ENCODE peak calls at places on chromosomes 12 and 14, in ten cellular contexts. W, R, T, A, H, X, G, D, I and F are unnamed samples. For H3K27me3, the result is how much of the 10 kb centered on the place peaks cover.

GRCh38 chr14:81618695-81619094 is 85.0 kb upstream of the SEL1L start:
- DNase-seq in D (no peak), W (no peak), R (no peak), H (no peak), G (no peak), I (no peak), T (no peak), A (peak), X (no peak), F (no peak)

GRCh38 chr14:102833341-102833740 is 56.1 kb downstream of the TRAF3 start:
- DNase-seq in W (no peak), I (no peak), H (no peak), T (no peak), X (no peak), R (no peak), G (no peak), D (no peak), A (no peak), F (no peak)

GRCh38 chr12:114430306-114430705 is 24.4 kb upstream of the TBX5 start:
- DNase-seq in H (no peak), X (peak), R (no peak), A (no peak), I (no peak), W (no peak), T (no peak), D (no peak), G (no peak), F (no peak)

GRCh38 chr12:49489720-49490119 is 49.1 kb upstream of the KCNH3 start:
- DNase-seq in R (no peak), T (no peak), I (no peak), W (no peak), X (peak), D (no peak), H (no peak), G (no peak), A (no peak), F (no peak)

GRCh38 chr14:93132472-93133065 is 16.8 kb upstream of the ITPK1 start:
- DNase-seq in W (no peak), I (peak), T (peak), G (no peak), H (no peak), D (no peak), X (peak), A (peak), R (no peak), F (no peak)

GRCh38 chr12:63821781-63822251 is 22.7 kb upstream of the SRGAP1 start:
- DNase-seq in T (no peak), X (no peak), R (no peak), I (no peak), A (no peak), D (peak), H (no peak), G (no peak), W (no peak), F (no peak)

GRCh38 chr14:57987051-57987450 is 121.2 kb upstream of the SLC35F4 start:
- DNase-seq in I (no peak), X (no peak), R (no peak), G (no peak), W (no peak), H (no peak), D (no peak), T (no peak), A (no peak), F (no peak)

GRCh38 chr12:45599196-45599595 is 130.3 kb upstream of the ARID2 start:
- DNase-seq in X (no peak), T (no peak), W (no peak), R (no peak), H (no peak), D (no peak), I (no peak), G (no peak), A (no peak), F (no peak)

GRCh38 chr12:29719381-29719780 is 64.4 kb downstream of the TMTC1 start:
- DNase-seq in X (no peak), R (no peak), W (no peak), D (no peak), G (no peak), T (no peak), H (no peak), A (no peak), I (no peak), F (no peak)

GRCh38 chr14:52067873-52068740 is 752 bp downstream of the NID2 start:
- DNase-seq in A (peak), H (peak), W (no peak), X (peak), R (no peak), G (no peak), D (peak), I (peak), T (peak), F (no peak)

GRCh38 chr12:24135158-24135850 is 185.8 kb upstream of the SOX5 start:
- DNase-seq in D (no peak), W (no peak), H (no peak), R (no peak), A (no peak), T (no peak), X (peak), G (no peak), I (peak), F (no peak)

GRCh38 chr14:99479903-99480855 is 480 bp downstream of the SETD3 start:
- DNase-seq in G (peak), A (peak), R (peak), D (peak), H (peak), I (peak), T (peak), X (peak), W (peak), F (peak)

GRCh38 chr12:47990351-47991105 is 13.7 kb downstream of the COL2A1 start:
- DNase-seq in T (no peak), R (peak), G (peak), A (no peak), I (no peak), X (no peak), H (no peak), D (peak), W (no peak), F (no peak)

GRCh38 chr14:54364555-54365415 is 32.0 kb upstream of the CDKN3 start:
- DNase-seq in T (no peak), A (peak), G (no peak), H (no peak), W (no peak), R (peak), I (no peak), X (peak), D (peak), F (no peak)

GRCh38 chr12:100528044-100528443 is 45.4 kb upstream of the GAS2L3 start:
- DNase-seq in G (no peak), T (no peak), H (no peak), D (no peak), W (no peak), A (no peak), X (no peak), I (no peak), R (no peak), F (no peak)

GRCh38 chr12:100533326-100533725 is 40.2 kb upstream of the GAS2L3 start:
- DNase-seq in W (no peak), T (no peak), X (no peak), D (no peak), R (no peak), I (peak), H (no peak), G (no peak), A (no peak), F (no peak)

GRCh38 chr12:100534625-100535227 is 38.8 kb upstream of the GAS2L3 start:
- DNase-seq in A (no peak), G (no peak), X (no peak), I (no peak), D (no peak), T (no peak), H (no peak), W (no peak), R (no peak), F (no peak)

GRCh38 chr12:100528471-100529139 is 44.9 kb upstream of the GAS2L3 start:
- DNase-seq in W (no peak), T (no peak), A (no peak), R (no peak), I (no peak), X (no peak), G (no peak), H (no peak), D (no peak), F (no peak)

GRCh38 chr12:100529951-100530350 is 43.5 kb upstream of the GAS2L3 start:
- DNase-seq in D (no peak), G (no peak), A (no peak), I (no peak), H (no peak), R (no peak), X (no peak), T (no peak), W (no peak), F (no peak)
- H3K27me3 ChIP-seq in D (under half), G (under half), A (under half), I (under half), H (under half), R (under half), X (under half), T (under half), W (under half), F (under half)

GRCh38 chr14:22551597-22551982 is 37.4 kb downstream of the DAD1 start:
- DNase-seq in W (no peak), H (no peak), D (no peak), A (no peak), T (no peak), G (no peak), I (no peak), R (no peak), X (no peak), F (peak)

GRCh38 chr14:22547948-22548750 is 40.9 kb downstream of the DAD1 start:
- DNase-seq in H (no peak), A (no peak), I (no peak), W (no peak), G (no peak), R (no peak), X (no peak), T (no peak), D (no peak), F (no peak)

GRCh38 chr14:22549304-22549962 is 39.6 kb downstream of the DAD1 start:
- DNase-seq in D (no peak), I (no peak), T (no peak), G (no peak), A (no peak), X (no peak), H (no peak), R (no peak), W (no peak), F (no peak)

GRCh38 chr14:22552001-22552826 is 36.8 kb downstream of the DAD1 start:
- DNase-seq in A (no peak), H (no peak), T (no peak), D (no peak), R (no peak), I (no peak), W (no peak), G (no peak), X (no peak), F (no peak)

GRCh38 chr14:22549981-22550670 is 38.9 kb downstream of the DAD1 start:
- DNase-seq in H (no peak), A (no peak), D (no peak), X (peak), G (peak), I (no peak), T (no peak), R (no peak), W (no peak), F (no peak)
- H3K27me3 ChIP-seq in H (under half), A (under half), D (under half), X (under half), G (under half), I (under half), T (under half), R (under half), W (under half), F (under half)

DNA sequence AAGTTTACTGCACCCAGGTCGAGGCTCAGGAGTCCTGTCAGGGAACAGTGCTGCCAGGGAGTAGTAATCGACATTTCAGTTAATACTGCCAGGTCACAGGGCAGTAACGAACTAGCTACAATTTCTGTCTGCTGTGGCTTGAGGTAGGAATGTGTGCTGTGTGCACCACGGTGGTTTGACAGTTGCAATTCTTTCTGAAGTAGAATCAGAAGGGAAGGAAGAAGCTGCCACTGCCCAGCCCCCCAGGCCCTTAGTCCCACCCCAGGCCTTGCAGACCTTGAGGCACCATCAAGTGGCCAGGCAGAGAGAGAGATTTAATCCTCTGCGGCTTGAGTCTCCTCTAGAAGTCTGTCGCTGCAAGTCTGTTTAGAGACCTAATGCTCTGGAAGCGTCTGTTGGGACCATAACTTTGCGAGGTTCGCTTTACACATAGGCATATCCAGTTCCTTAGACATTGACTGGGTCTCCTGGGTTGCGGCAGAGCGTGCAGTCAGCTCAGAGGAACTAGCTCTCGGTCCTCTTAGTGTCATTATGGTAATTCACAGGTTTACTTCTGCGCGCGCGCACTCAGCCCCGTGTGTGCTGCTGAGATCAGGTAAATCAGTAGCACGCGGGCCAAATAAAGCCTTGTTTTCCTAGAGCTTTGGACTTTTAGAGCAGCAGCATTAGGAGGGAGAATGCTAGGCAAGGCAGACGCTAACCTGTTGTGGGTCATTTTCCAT is 9.8 kb downstream of the NKX2-1 start:
- DNase-seq in H (no peak), X (peak), W (no peak), R (no peak), A (no peak), T (peak), I (no peak), G (no peak), D (no peak), F (no peak)
- H3K27me3 ChIP-seq in H (half or more), X (half or more), W (half or more), R (half or more), A (half or more), T (half or more), I (half or more), G (under half), D (half or more), F (under half)

DNA sequence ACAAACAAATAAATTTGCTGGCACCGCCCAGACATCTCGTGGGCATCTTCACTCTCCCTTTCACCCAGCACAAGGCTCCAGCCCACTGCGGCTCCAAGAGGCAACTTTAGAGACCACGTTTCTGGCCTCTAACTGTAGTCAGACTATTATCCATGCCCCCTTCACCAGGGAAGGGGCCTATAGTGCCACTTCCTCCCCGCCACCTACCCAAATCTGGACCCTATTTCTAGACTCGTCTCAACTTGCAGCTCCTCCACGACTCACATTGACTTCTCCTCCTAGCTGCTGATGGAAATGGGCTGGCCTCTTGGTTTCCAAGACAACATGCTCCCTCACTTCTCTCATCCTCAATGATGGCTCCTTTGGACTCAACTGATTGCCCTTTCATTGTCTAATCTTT is 12.3 kb downstream of the KRT1 start:
- DNase-seq in T (no peak), H (no peak), W (no peak), G (no peak), X (no peak), D (no peak), A (no peak), I (no peak), R (no peak), F (no peak)
- H3K27me3 ChIP-seq in T (under half), H (under half), W (under half), G (under half), X (under half), D (under half), A (under half), I (under half), R (under half), F (under half)

DNA sequence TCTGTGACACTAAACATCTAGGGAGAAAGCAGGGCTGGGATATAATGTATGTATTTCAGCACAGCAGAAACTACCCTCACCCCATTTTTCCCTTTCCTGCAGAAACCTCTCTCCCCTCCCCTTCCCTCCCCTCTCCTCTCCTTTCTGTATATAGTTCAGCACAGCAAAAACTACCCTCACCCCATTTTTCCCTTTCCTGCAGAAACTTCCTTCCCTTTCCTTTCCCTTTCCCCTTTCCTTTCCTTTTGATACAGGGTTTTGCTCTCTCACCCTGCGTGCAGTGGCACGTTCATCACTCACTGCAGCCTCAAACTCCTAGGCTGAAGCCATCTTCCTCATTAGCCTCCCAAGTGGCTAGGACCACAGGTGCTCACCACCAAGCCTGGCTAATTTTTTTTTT is 2.1 kb downstream of the PMEL start:
- DNase-seq in W (no peak), D (no peak), G (no peak), I (no peak), H (no peak), T (no peak), A (no peak), R (no peak), X (no peak), F (no peak)
- H3K27me3 ChIP-seq in W (under half), D (under half), G (under half), I (under half), H (under half), T (under half), A (under half), R (under half), X (under half), F (under half)

DNA sequence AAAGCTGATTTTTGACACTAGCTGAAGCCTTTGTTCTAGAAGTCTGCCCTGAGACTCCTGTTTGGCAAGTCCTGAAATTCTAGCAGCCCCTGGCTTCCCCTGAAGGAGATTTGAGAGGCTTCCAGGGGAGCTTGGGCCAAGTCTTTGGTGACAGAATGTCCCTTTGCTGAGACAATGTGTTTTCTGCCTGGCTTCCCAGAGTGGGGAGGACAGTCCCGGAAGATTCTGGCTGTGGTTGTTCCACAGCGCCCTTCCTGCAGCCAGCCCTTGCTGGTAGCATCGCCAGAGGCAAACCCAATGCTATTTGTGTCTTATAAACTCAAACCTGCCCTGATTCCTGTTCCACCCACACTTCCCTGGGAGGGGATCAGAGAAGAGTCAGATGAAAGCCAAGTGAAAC is 56.4 kb upstream of the OAS1 start:
- DNase-seq in I (no peak), G (no peak), R (no peak), D (no peak), T (no peak), X (no peak), H (no peak), W (no peak), A (no peak), F (no peak)
- H3K27me3 ChIP-seq in I (under half), G (under half), R (under half), D (half or more), T (under half), X (under half), H (under half), W (under half), A (under half), F (under half)

GRCh38 chr12:1819050-1819449 is 1.3 kb upstream of the LRTM2 start:
- DNase-seq in G (no peak), X (no peak), T (no peak), R (no peak), D (no peak), H (no peak), I (no peak), A (no peak), W (no peak), F (no peak)

GRCh38 chr12:1815814-1816729 is 4.3 kb upstream of the LRTM2 start:
- DNase-seq in I (no peak), H (no peak), A (no peak), W (no peak), T (no peak), X (no peak), D (no peak), R (no peak), G (no peak), F (no peak)

GRCh38 chr12:1815108-1815507 is 5.3 kb upstream of the LRTM2 start:
- DNase-seq in D (no peak), X (no peak), G (no peak), T (no peak), W (no peak), R (no peak), I (no peak), A (no peak), H (no peak), F (no peak)

GRCh38 chr12:1814266-1814665 is 6.1 kb upstream of the LRTM2 start:
- DNase-seq in H (no peak), X (no peak), I (no peak), A (no peak), G (no peak), W (no peak), D (no peak), R (no peak), T (no peak), F (no peak)

DNA sequence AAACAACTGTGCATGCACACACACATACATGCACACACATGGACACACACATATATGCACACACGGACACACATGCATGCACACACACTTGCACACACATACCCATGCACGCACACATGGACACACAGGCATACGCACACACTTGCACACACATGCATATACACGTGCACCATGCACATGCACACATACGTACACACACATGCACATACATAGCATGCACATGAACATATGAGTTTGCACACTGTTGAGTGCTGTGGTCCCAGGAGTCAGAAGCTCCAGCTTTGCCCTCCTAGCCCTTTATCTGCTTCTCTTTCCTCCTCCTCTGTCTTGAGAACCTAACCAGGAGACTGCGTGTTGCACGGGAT is 3.7 kb upstream of the LRTM2 start:
- DNase-seq in W (no peak), A (no peak), D (no peak), I (no peak), H (no peak), G (no peak), T (no peak), X (no peak), R (no peak), F (no peak)
- H3K27me3 ChIP-seq in W (under half), A (under half), D (under half), I (under half), H (under half), G (under half), T (under half), X (under half), R (under half), F (under half)